ENCODE peak calls at places on chromosomes 11 and 22, in six cellular contexts. O, D, L, Y, U and N are unnamed samples.

GRCh38 chr11:20131744-20132666 is 28.3 kb downstream of the DBX1 start:
- DNase-seq in U (no peak), D (peak; percentile 34), L (peak; percentile 35), O (peak; percentile 78), Y (no peak), N (peak; percentile 34)

GRCh38 chr11:120877746-120878365 is 146.0 kb upstream of the TBCEL start:
- DNase-seq in L (no peak), O (no peak), U (no peak), Y (no peak), D (no peak), N (no peak)

GRCh38 chr11:43868852-43869567 is 11.6 kb upstream of the ALKBH3 start:
- DNase-seq in O (peak; percentile 36), Y (no peak), U (peak; percentile 84), L (peak; percentile 41), D (peak; percentile 39), N (peak; percentile 43)

GRCh38 chr11:22922672-22923071 is 62.4 kb upstream of the CCDC179 start:
- DNase-seq in O (no peak), L (no peak), D (no peak), U (no peak), Y (no peak), N (no peak)

GRCh38 chr11:75223954-75224643 is 16.5 kb upstream of the TPBGL start:
- DNase-seq in L (peak; percentile 17), D (no peak), Y (no peak), O (peak; percentile 20), U (no peak), N (no peak)

GRCh38 chr22:25039754-25040153 is 87.2 kb downstream of the KIAA1671 start:
- DNase-seq in O (no peak), U (no peak), D (no peak), Y (no peak), L (no peak), N (no peak)

GRCh38 chr11:44633641-44634040 is 68.2 kb downstream of the CD82 start:
- DNase-seq in Y (no peak), L (no peak), D (no peak), U (no peak), O (no peak), N (no peak)

GRCh38 chr11:35305670-35306382 is 113.5 kb downstream of the SLC1A2 start:
- DNase-seq in U (no peak), Y (peak; percentile 21), D (peak; percentile 15), L (peak; percentile 12), O (peak; percentile 51), N (peak; percentile 29)

GRCh38 chr11:94151903-94152677 is 23.4 kb downstream of the PANX1 start:
- DNase-seq in Y (no peak), L (peak; percentile 72), O (peak; percentile 66), D (no peak), U (no peak), N (no peak)

DNA sequence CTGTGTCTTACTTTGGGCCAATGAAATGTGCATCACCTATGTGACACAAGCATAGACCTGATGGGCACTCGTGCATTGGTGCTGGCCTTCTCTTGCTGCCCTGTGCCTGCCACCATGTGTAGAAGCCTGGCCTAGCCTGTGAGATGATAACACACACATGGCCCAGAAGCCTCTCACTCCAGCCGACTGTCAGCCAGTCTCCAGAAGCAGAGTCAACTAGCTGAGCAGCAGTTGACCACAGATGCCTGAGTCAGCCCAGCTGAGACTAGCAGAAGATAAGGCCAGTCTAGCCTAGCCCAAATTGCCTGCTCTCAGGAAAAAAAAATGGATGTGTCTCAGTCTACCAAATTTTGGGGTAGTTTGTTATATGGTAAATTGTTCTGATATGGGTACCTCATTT is 46.2 kb downstream of the CSNK2A3 start:
- DNase-seq in L (no peak), Y (no peak), U (no peak), O (no peak), D (no peak), N (no peak)
- TF ChIP-seq TAF1 in L (no peak), Y (no peak), U (no peak), O (no peak), D (no peak), N (no peak)

GRCh38 chr11:57700425-57700824 is 11.6 kb downstream of the MED19 start:
- DNase-seq in D (no peak), L (no peak), O (no peak), U (no peak), Y (no peak), N (no peak)
- TF ChIP-seq POLR2A in D (no peak), L (no peak), O (no peak), U (no peak), Y (no peak), N (no peak)

GRCh38 chr11:70210051-70210501 is 7.0 kb downstream of the FADD start:
- DNase-seq in Y (no peak), U (no peak), D (no peak), O (no peak), L (no peak), N (no peak)
- TF ChIP-seq TAF1 in Y (no peak), U (no peak), D (no peak), O (no peak), L (no peak), N (no peak)

DNA sequence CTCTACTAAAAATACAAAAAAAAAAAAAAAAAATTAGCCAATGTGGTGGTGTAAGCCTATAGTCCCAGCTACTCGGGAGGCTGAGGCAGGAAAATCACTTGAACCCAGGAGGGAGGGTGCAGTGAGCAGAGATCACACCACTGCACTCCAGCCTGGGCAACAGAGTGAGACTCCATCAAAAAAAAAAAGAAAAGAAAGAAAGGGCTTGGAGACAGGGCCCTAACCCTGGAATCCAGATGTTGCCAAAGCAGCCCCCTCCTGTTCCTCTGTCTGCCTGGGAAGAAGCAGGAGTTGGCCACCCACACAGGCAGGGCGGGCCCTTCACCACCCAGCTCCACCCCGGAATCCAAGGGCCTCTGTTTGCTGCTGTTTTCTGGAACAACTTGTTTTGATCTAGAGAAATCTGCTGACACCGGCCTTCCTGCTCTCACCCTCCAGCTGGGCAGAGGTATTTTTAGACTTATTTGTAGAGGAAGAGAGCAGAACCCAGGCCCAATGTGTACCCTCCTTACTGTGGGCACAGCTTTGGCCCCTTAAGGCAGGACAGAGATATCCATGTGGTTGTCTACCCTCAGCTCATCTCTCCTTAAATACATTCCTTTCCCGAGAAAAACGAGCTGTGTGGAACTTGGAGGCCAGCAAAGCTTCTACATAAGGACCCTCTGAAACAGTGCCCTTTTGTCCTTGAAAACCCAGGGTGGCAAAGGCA is 2.7 kb upstream of the NEAT1 start:
- DNase-seq in D (no peak), L (peak; percentile 92), U (no peak), Y (no peak), O (peak; percentile 55), N (no peak)
- TF ChIP-seq POLR2A in D (peak; percentile 3), L (peak; percentile 85), U (peak; percentile 78), Y (no peak), O (peak; percentile 79), N (no peak)

GRCh38 chr11:111417766-111418435 is 38.8 kb upstream of the POU2AF1 start:
- DNase-seq in D (no peak), O (no peak), U (peak; percentile 96), L (no peak), Y (no peak), N (no peak)
- TF ChIP-seq TAF1 in D (no peak), O (no peak), U (peak; percentile 16), L (no peak), Y (no peak), N (no peak)